ENCODE peak calls at places on chromosome 9, in five cellular contexts. X is Caki2, L is NCI-H345, Y is hippocampal formation, T is ureter. H is an unnamed sample.

GRCh38 chr9:3321186-3321585 is 204.6 kb downstream of the RFX3 start:
- DNase-seq in X (no peak), L (no peak), Y (no peak), T (no peak), H (no peak)

GRCh38 chr9:81717747-81718077 is 28.4 kb upstream of the TLE1 start:
- DNase-seq in X (no peak), L (no peak), Y (peak), T (no peak), H (peak)

GRCh38 chr9:21741151-21741550 is 61.3 kb upstream of the MTAP start:
- DNase-seq in X (peak), L (no peak), Y (no peak), T (no peak), H (no peak)

GRCh38 chr9:14027114-14027812 is 286.7 kb downstream of the NFIB start:
- DNase-seq in X (peak), L (no peak), Y (no peak), T (no peak), H (peak)

GRCh38 chr9:106731910-106732309 is 131.1 kb upstream of the ZNF462 start:
- DNase-seq in X (no peak), L (peak), Y (no peak), T (no peak), H (no peak)

GRCh38 chr9:75876999-75877647 is 13.3 kb upstream of the PCSK5 start:
- DNase-seq in X (no peak), L (no peak), Y (no peak), T (no peak), H (no peak)

GRCh38 chr9:114945601-114946000 is 15.2 kb upstream of the TNFSF8 start:
- DNase-seq in X (no peak), L (no peak), Y (no peak), T (no peak), H (no peak)

GRCh38 chr9:111236337-111236736 is 93.7 kb downstream of the OR2K2 start:
- DNase-seq in X (no peak), L (no peak), Y (no peak), T (no peak), H (no peak)

GRCh38 chr9:32928145-32928763 is 73.2 kb downstream of the APTX start:
- DNase-seq in X (no peak), L (no peak), Y (no peak), T (peak), H (no peak)

GRCh38 chr9:107389617-107390071 is 99.9 kb downstream of the KLF4 start:
- DNase-seq in X (no peak), L (no peak), Y (no peak), T (peak), H (no peak)

GRCh38 chr9:131318211-131318610 is 28.7 kb downstream of the PLPP7 start:
- DNase-seq in X (no peak), L (no peak), Y (no peak), T (no peak), H (no peak)

GRCh38 chr9:21750021-21750735 is 52.3 kb upstream of the MTAP start:
- DNase-seq in X (no peak), L (no peak), Y (no peak), T (no peak), H (no peak)